ENCODE peak calls at places on chromosomes 11 and 22, in nine cellular contexts. S, D, M, X, H, I, F, E and B are unnamed samples.

GRCh38 chr11:64290894-64291745 is at the start of gene KCNK4:
- DNase-seq in H (no peak), I (no peak), X (no peak), M (no peak), F (no peak), E (no peak), D (no peak), S (no peak), B (no peak)

GRCh38 chr22:24303007-24303406 is 32.4 kb downstream of the SPECC1L start:
- DNase-seq in M (no peak), S (no peak), H (no peak), D (no peak), X (peak), I (no peak), F (no peak), E (no peak), B (no peak)

GRCh38 chr11:102347526-102348331 is 715 bp downstream of the BIRC2 start:
- DNase-seq in F (no peak), E (no peak), H (no peak), S (no peak), X (peak), D (no peak), I (peak), M (peak), B (peak)

GRCh38 chr22:50085211-50085999 is at the start of gene MLC1:
- DNase-seq in M (no peak), S (peak), D (peak), I (peak), X (no peak), F (no peak), H (no peak), E (no peak), B (no peak)

GRCh38 chr11:93849751-93850584 is 450 bp downstream of the VSTM5 start:
- DNase-seq in D (no peak), E (peak), H (no peak), I (no peak), X (peak), F (no peak), S (no peak), M (no peak), B (no peak)

GRCh38 chr11:21634491-21634890 is 558.4 kb upstream of the ANO5 start:
- DNase-seq in H (no peak), X (no peak), D (no peak), M (no peak), F (no peak), E (no peak), I (no peak), S (no peak), B (no peak)

GRCh38 chr22:19806213-19807160 is 45.9 kb downstream of the TBX1 start:
- DNase-seq in E (no peak), I (no peak), M (peak), F (no peak), X (peak), H (no peak), S (no peak), D (no peak), B (peak)

GRCh38 chr11:109695696-109696095 is 273.7 kb downstream of the C11orf87 start:
- DNase-seq in H (no peak), M (no peak), I (no peak), S (no peak), E (no peak), D (no peak), F (no peak), X (no peak), B (no peak)

GRCh38 chr11:267491-267994 is 10.7 kb upstream of the NLRP6 start:
- DNase-seq in H (peak), M (peak), I (peak), D (no peak), F (no peak), E (no peak), S (peak), X (no peak), B (no peak)

GRCh38 chr11:77771135-77771534 is 49.4 kb downstream of the RSF1 start:
- DNase-seq in X (no peak), I (no peak), D (no peak), M (no peak), H (no peak), E (no peak), S (no peak), F (no peak), B (no peak)

GRCh38 chr11:28526406-28526751 is 418.2 kb downstream of the METTL15 start:
- DNase-seq in D (no peak), M (no peak), H (no peak), S (no peak), E (no peak), X (no peak), I (no peak), F (no peak), B (no peak)

GRCh38 chr11:132496341-132496740 is 1036.0 kb downstream of the OPCML start:
- DNase-seq in X (no peak), E (no peak), F (no peak), H (no peak), D (no peak), M (no peak), S (no peak), I (no peak), B (no peak)

GRCh38 chr11:36150986-36151385 is 138.2 kb downstream of the COMMD9 start:
- DNase-seq in D (no peak), X (no peak), S (no peak), F (no peak), I (no peak), M (no peak), E (no peak), H (no peak), B (no peak)

GRCh38 chr22:39362271-39362670 is 12.5 kb downstream of the SYNGR1 start:
- DNase-seq in I (no peak), M (no peak), E (no peak), D (no peak), X (no peak), H (no peak), F (no peak), S (no peak), B (no peak)

GRCh38 chr22:32820131-32820882 is 18.8 kb downstream of the TIMP3 start:
- DNase-seq in F (no peak), E (no peak), X (no peak), I (no peak), D (no peak), M (no peak), H (no peak), S (no peak), B (no peak)

GRCh38 chr11:40100204-40100603 is 1359.2 kb downstream of the LRRC4C start:
- DNase-seq in I (no peak), S (no peak), M (no peak), E (no peak), F (no peak), H (no peak), X (no peak), D (no peak), B (no peak)

GRCh38 chr22:31346733-31347250 is 646 bp upstream of the PATZ1 start:
- DNase-seq in D (no peak), X (peak), S (peak), F (no peak), I (no peak), M (peak), H (peak), E (no peak), B (peak)

GRCh38 chr11:78659326-78660319 is 85.0 kb upstream of the NARS2 start:
- DNase-seq in H (no peak), M (no peak), S (no peak), F (no peak), D (no peak), E (no peak), I (no peak), X (no peak), B (no peak)

GRCh38 chr11:66996609-66997273 is 21.6 kb downstream of the C11orf86 start:
- DNase-seq in F (no peak), I (no peak), S (no peak), X (no peak), M (no peak), D (peak), E (no peak), H (no peak), B (no peak)

GRCh38 chr22:20642668-20643179 is 131.2 kb upstream of the SERPIND1 start:
- DNase-seq in H (no peak), I (no peak), X (no peak), M (no peak), D (no peak), F (no peak), E (no peak), S (no peak), B (no peak)

GRCh38 chr11:2788751-2789140 is 89.0 kb upstream of the KCNQ1OT1 start:
- DNase-seq in X (no peak), I (no peak), S (peak), D (no peak), F (no peak), H (no peak), E (no peak), M (no peak), B (no peak)

GRCh38 chr11:116062526-116063171 is 558.4 kb upstream of the CADM1 start:
- DNase-seq in M (no peak), X (no peak), I (no peak), S (no peak), F (no peak), D (no peak), E (no peak), H (no peak), B (peak)

GRCh38 chr22:37894939-37895670 is 11.0 kb upstream of the MICALL1 start:
- DNase-seq in X (peak), S (no peak), H (no peak), I (no peak), D (no peak), M (no peak), E (no peak), F (no peak), B (no peak)

GRCh38 chr11:44751066-44751465 is 24.3 kb downstream of the TSPAN18 start:
- DNase-seq in I (no peak), H (no peak), M (no peak), S (no peak), F (no peak), E (no peak), D (no peak), X (no peak), B (no peak)

GRCh38 chr11:127639916-127640315 is 639.3 kb upstream of the KIRREL3 start:
- DNase-seq in S (no peak), H (no peak), M (no peak), X (no peak), F (no peak), I (no peak), E (no peak), D (no peak), B (no peak)

GRCh38 chr11:131253142-131253884 is 117.1 kb upstream of the NTM start:
- DNase-seq in E (no peak), D (no peak), H (no peak), I (no peak), S (no peak), X (no peak), M (no peak), F (no peak), B (no peak)

GRCh38 chr11:298406-299065 is 790 bp downstream of the IFITM5 start:
- DNase-seq in S (peak), E (no peak), H (no peak), M (no peak), X (no peak), I (no peak), D (no peak), F (no peak), B (no peak)

GRCh38 chr11:124080319-124081001 is 34.8 kb upstream of the VWA5A start:
- DNase-seq in F (no peak), I (no peak), M (no peak), H (no peak), D (no peak), X (no peak), E (no peak), S (no peak), B (no peak)

GRCh38 chr11:117839234-117839882 is 14.8 kb upstream of the FXYD2 start:
- DNase-seq in X (no peak), D (no peak), M (no peak), S (peak), E (no peak), I (no peak), F (no peak), H (no peak), B (no peak)

GRCh38 chr11:101456812-101457211 is 127.0 kb downstream of the TRPC6 start:
- DNase-seq in E (no peak), M (no peak), I (no peak), F (no peak), S (no peak), D (no peak), X (no peak), H (no peak), B (peak)

GRCh38 chr11:7261578-7261977 is 9.9 kb downstream of the SYT9 start:
- DNase-seq in H (no peak), M (no peak), X (no peak), F (no peak), E (no peak), S (no peak), I (no peak), D (no peak), B (no peak)

GRCh38 chr11:20934521-20934920 is 265.1 kb downstream of the NELL1 start:
- DNase-seq in I (no peak), F (no peak), E (no peak), M (no peak), X (no peak), H (no peak), S (no peak), D (no peak), B (no peak)

GRCh38 chr11:13008625-13009475 is at the start of gene RASSF10:
- DNase-seq in H (no peak), D (no peak), X (peak), E (no peak), S (peak), I (no peak), M (peak), F (no peak), B (peak)

GRCh38 chr11:107561688-107562087 is 3.8 kb downstream of the ALKBH8 start:
- DNase-seq in D (peak), M (no peak), S (no peak), H (no peak), E (no peak), F (no peak), I (no peak), X (no peak), B (no peak)

GRCh38 chr11:105100206-105100605 is 39.4 kb downstream of the CARD18 start:
- DNase-seq in E (no peak), X (no peak), D (no peak), S (no peak), I (peak), H (peak), F (no peak), M (no peak), B (peak)